ENCODE peak calls at places on chromosomes 5 and 9, in four cellular contexts. M is H9, D is IMR-90, Z is neuronal stem cell. E is an unnamed sample.

GRCh38 chr5:122192883-122193496 is 63.6 kb downstream of the ZNF474 start:
- DNase-seq in M (no peak), D (peak), Z (peak), E (peak)

GRCh38 chr9:80605129-80605528 is 1033.4 kb downstream of the TLE4 start:
- DNase-seq in M (no peak), D (peak), Z (no peak), E (peak)

GRCh38 chr9:131587906-131588305 is 42.6 kb downstream of the PRRT1B start:
- DNase-seq in M (no peak), D (no peak), Z (no peak), E (no peak)

GRCh38 chr5:89457411-89458329 is 574.7 kb upstream of the MEF2C start:
- DNase-seq in M (no peak), D (no peak), Z (no peak), E (peak)

GRCh38 chr9:9216934-9217333 is 1395.9 kb downstream of the PTPRD start:
- DNase-seq in M (no peak), D (no peak), Z (no peak), E (no peak)

GRCh38 chr9:137832830-137833590 is 44.6 kb upstream of the CACNA1B start:
- DNase-seq in M (no peak), D (no peak), Z (no peak), E (no peak)

GRCh38 chr9:86097510-86098224 is 1.7 kb downstream of the GOLM1 start:
- DNase-seq in M (no peak), D (no peak), Z (no peak), E (no peak)

GRCh38 chr5:131774652-131775367 is 22.0 kb downstream of the FNIP1 start:
- DNase-seq in M (no peak), D (no peak), Z (no peak), E (no peak)

GRCh38 chr5:80491296-80491695 is 3.4 kb downstream of the FAM151B start:
- DNase-seq in M (no peak), D (no peak), Z (no peak), E (no peak)

GRCh38 chr9:21031091-21031817 is at the start of gene HACD4:
- DNase-seq in M (peak), D (peak), Z (peak), E (peak)

GRCh38 chr9:35517136-35517535 is 27.2 kb downstream of the RUSC2 start:
- DNase-seq in M (no peak), D (peak), Z (no peak), E (no peak)

GRCh38 chr9:5978523-5978922 is 36.9 kb downstream of the RANBP6 start:
- DNase-seq in M (no peak), D (no peak), Z (no peak), E (no peak)

GRCh38 chr5:107717816-107718215 is 47.1 kb upstream of the EFNA5 start:
- DNase-seq in M (no peak), D (no peak), Z (no peak), E (no peak)

GRCh38 chr5:57455511-57455910 is 27.1 kb downstream of the ACTBL2 start:
- DNase-seq in M (no peak), D (no peak), Z (no peak), E (no peak)

GRCh38 chr5:122458278-122458872 is 146.3 kb downstream of the SNCAIP start:
- DNase-seq in M (no peak), D (peak), Z (no peak), E (peak)

GRCh38 chr5:141781910-141782309 is 96.3 kb downstream of the PCDH1 start:
- DNase-seq in M (no peak), D (no peak), Z (no peak), E (no peak)

GRCh38 chr5:92566113-92566767 is 1014.8 kb downstream of the NR2F1-AS1 start:
- DNase-seq in M (no peak), D (no peak), Z (no peak), E (no peak)

GRCh38 chr9:137349471-137350033 is 47.5 kb upstream of the NRARP start:
- DNase-seq in M (no peak), D (no peak), Z (no peak), E (no peak)

GRCh38 chr5:111129938-111130337 is 37.8 kb downstream of the WDR36 start:
- DNase-seq in M (no peak), D (peak), Z (no peak), E (no peak)

GRCh38 chr5:167513383-167513782 is 778.1 kb upstream of the WWC1 start:
- DNase-seq in M (no peak), D (no peak), Z (no peak), E (no peak)

GRCh38 chr9:19409406-19410194 is 791 bp downstream of the ACER2 start:
- DNase-seq in M (peak), D (no peak), Z (no peak), E (peak)

GRCh38 chr9:74642376-74642775 is 145.2 kb downstream of the RORB start:
- DNase-seq in M (no peak), D (no peak), Z (no peak), E (no peak)

GRCh38 chr5:82312373-82312856 is 34.3 kb upstream of the RPS23 start:
- DNase-seq in M (peak), D (peak), Z (peak), E (peak)

GRCh38 chr5:75054110-75054930 is 2.0 kb upstream of the GCNT4 start:
- DNase-seq in M (peak), D (peak), Z (peak), E (no peak)
- H4K91ac ChIP-seq in M (no peak), D (peak), Z (no peak), E (peak)

GRCh38 chr5:170268884-170269283 is 28.7 kb downstream of the LCP2 start:
- DNase-seq in M (no peak), D (no peak), Z (no peak), E (no peak)
- H4K91ac ChIP-seq in M (no peak), D (no peak), Z (no peak), E (no peak)

GRCh38 chr5:65874241-65874640 is 52.1 kb upstream of the ERBIN start:
- DNase-seq in M (no peak), D (peak), Z (no peak), E (no peak)
- H4K91ac ChIP-seq in M (no peak), D (no peak), Z (no peak), E (no peak)

GRCh38 chr9:92950359-92950955 is 3.1 kb downstream of the FGD3 start:
- DNase-seq in M (no peak), D (no peak), Z (no peak), E (no peak)
- H4K91ac ChIP-seq in M (no peak), D (no peak), Z (peak), E (no peak)

GRCh38 chr5:180086816-180087426 is 15.4 kb upstream of the RNF130 start:
- DNase-seq in M (no peak), D (no peak), Z (no peak), E (no peak)
- H4K91ac ChIP-seq in M (no peak), D (no peak), Z (no peak), E (no peak)

GRCh38 chr9:28341913-28342312 is 768.6 kb upstream of the C9orf72 start:
- DNase-seq in M (no peak), D (no peak), Z (no peak), E (no peak)
- H4K91ac ChIP-seq in M (no peak), D (no peak), Z (no peak), E (no peak)

DNA sequence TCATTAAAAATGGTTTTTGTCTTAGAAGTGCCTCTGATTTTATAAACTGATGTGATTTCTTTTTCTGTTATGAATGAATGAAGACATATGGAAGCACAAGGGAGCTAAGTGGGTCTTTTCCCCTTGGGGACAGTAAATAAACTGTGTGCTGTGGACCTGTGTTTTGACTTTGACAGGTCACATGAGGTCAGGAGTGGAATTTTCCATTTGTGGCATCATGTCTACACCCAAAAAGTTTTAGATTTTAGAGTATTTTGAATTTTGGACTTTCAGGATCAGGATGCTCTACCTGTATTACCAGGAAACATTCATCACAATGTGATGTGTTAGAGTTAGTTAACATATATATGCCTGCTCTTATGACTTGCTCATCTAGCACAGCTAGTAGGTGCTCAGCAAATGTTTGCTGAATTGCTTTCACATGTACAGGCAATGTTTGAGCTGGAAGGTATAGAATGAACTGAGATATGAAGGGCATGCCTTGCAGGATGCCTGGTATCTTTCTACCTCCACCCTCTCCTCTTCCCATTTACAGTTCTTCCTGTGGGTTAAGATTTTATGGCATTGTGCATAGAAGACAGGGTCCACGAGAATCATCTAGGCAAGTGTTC is 73.2 kb upstream of the NR3C1 start:
- DNase-seq in M (no peak), D (no peak), Z (no peak), E (no peak)
- H4K91ac ChIP-seq in M (no peak), D (no peak), Z (no peak), E (no peak)

GRCh38 chr5:15026011-15026481 is 154.5 kb upstream of the ANKH start:
- DNase-seq in M (no peak), D (peak), Z (no peak), E (peak)

GRCh38 chr5:15023266-15023665 is 151.7 kb upstream of the ANKH start:
- DNase-seq in M (no peak), D (no peak), Z (no peak), E (no peak)

GRCh38 chr5:15020731-15021130 is 149.2 kb upstream of the ANKH start:
- DNase-seq in M (no peak), D (no peak), Z (no peak), E (peak)

GRCh38 chr5:15023846-15024245 is 152.3 kb upstream of the ANKH start:
- DNase-seq in M (no peak), D (no peak), Z (no peak), E (no peak)

DNA sequence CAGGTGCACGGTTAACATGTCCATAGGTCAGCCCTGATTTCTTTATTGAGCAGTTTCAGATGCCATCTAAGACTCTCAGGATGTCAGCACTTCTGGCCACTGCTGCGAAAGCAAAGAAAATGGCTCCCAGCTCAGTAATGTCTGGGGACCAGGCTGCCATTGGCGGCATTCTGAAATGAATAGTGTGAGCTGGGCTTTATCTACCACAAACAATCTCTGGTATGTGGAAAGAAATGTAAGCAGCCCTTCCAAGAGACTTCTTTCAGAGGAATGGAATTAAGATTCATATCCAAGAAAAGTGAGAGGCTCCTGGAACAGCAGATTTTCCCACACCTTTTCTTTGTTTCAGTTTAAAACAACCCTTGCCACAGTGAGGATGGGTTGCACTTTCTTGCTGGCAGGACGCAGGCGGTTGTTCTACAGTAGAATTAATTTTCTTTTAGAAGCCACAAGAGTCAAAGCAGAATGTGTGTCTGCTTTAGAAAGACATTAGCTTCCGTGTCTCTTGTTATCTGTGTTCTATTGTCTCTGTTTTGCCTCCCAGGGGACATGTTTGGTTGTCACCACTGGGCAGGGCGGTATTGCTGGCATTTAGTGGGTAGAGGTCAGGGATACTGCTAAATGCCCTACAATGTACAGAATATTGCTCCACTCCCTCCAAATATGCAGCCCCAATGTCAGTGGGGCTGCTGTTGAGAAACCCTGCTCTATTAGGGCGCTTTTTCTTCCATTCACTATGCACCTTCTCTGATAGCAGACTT is 149.9 kb upstream of the ANKH start:
- DNase-seq in M (no peak), D (peak), Z (no peak), E (peak)
- H4K91ac ChIP-seq in M (no peak), D (peak), Z (no peak), E (no peak)

GRCh38 chr9:121711281-121711680 is 59.8 kb downstream of the DAB2IP start:
- DNase-seq in M (no peak), D (no peak), Z (no peak), E (peak)
- H4K91ac ChIP-seq in M (no peak), D (no peak), Z (no peak), E (no peak)